ENCODE peak calls at places on chromosome 12, in six cellular contexts. X is A549, B is endothelial cell of umbilical vein, O is K562, Y is GM12878, A is HepG2. N is an unnamed sample.
A peak's percentile ranks its signal among the peaks of the same experiment; 100 is the strongest.

GRCh38 chr12:51320695-51321320 is 3.2 kb downstream of the BIN2 start:
- DNase-seq in X (no peak), B (no peak), O (peak; percentile 88), Y (no peak), A (no peak), N (peak; percentile 81)

GRCh38 chr12:34398366-34398705 is 376.0 kb downstream of the ALG10 start:
- DNase-seq in X (no peak), B (no peak), O (no peak), Y (no peak), A (no peak), N (no peak)

GRCh38 chr12:25034676-25035075 is 85.8 kb upstream of the BCAT1 start:
- DNase-seq in X (no peak), B (no peak), O (no peak), Y (no peak), A (no peak), N (no peak)

GRCh38 chr12:49905718-49906314 is 2.1 kb upstream of the FAIM2 start:
- DNase-seq in X (no peak), B (no peak), O (no peak), Y (no peak), A (no peak), N (no peak)

GRCh38 chr12:41992029-41992428 is 152.6 kb downstream of the GXYLT1 start:
- DNase-seq in X (peak; percentile 19), B (no peak), O (no peak), Y (no peak), A (no peak), N (no peak)

GRCh38 chr12:51851408-51852097 is 3.0 kb upstream of the FIGNL2 start:
- DNase-seq in X (no peak), B (no peak), O (no peak), Y (no peak), A (no peak), N (no peak)

GRCh38 chr12:6955462-6956331 is 4.5 kb downstream of the PTPN6 start:
- DNase-seq in X (no peak), B (no peak), O (no peak), Y (no peak), A (no peak), N (no peak)

GRCh38 chr12:39372929-39373328 is 70.0 kb downstream of the KIF21A start:
- DNase-seq in X (no peak), B (peak; percentile 19), O (no peak), Y (peak; percentile 61), A (no peak), N (peak; percentile 44)

GRCh38 chr12:78157199-78157598 is 326.5 kb downstream of the NAV3 start:
- DNase-seq in X (no peak), B (no peak), O (no peak), Y (no peak), A (no peak), N (no peak)

GRCh38 chr12:19183121-19183838 is 53.7 kb downstream of the PLEKHA5 start:
- DNase-seq in X (no peak), B (no peak), O (no peak), Y (no peak), A (no peak), N (peak; percentile 29)

GRCh38 chr12:114168061-114168460 is 201.9 kb upstream of the RBM19 start:
- DNase-seq in X (no peak), B (no peak), O (no peak), Y (no peak), A (no peak), N (no peak)

GRCh38 chr12:1347294-1347693 is 247.1 kb downstream of the FBXL14 start:
- DNase-seq in X (no peak), B (no peak), O (no peak), Y (no peak), A (no peak), N (no peak)

GRCh38 chr12:1350934-1351240 is 243.5 kb downstream of the FBXL14 start:
- DNase-seq in X (no peak), B (no peak), O (no peak), Y (no peak), A (no peak), N (no peak)

GRCh38 chr12:1348606-1349005 is 245.8 kb downstream of the FBXL14 start:
- DNase-seq in X (no peak), B (no peak), O (no peak), Y (no peak), A (no peak), N (no peak)

GRCh38 chr12:1351926-1352325 is 242.5 kb downstream of the FBXL14 start:
- DNase-seq in X (no peak), B (no peak), O (no peak), Y (no peak), A (no peak), N (no peak)

DNA sequence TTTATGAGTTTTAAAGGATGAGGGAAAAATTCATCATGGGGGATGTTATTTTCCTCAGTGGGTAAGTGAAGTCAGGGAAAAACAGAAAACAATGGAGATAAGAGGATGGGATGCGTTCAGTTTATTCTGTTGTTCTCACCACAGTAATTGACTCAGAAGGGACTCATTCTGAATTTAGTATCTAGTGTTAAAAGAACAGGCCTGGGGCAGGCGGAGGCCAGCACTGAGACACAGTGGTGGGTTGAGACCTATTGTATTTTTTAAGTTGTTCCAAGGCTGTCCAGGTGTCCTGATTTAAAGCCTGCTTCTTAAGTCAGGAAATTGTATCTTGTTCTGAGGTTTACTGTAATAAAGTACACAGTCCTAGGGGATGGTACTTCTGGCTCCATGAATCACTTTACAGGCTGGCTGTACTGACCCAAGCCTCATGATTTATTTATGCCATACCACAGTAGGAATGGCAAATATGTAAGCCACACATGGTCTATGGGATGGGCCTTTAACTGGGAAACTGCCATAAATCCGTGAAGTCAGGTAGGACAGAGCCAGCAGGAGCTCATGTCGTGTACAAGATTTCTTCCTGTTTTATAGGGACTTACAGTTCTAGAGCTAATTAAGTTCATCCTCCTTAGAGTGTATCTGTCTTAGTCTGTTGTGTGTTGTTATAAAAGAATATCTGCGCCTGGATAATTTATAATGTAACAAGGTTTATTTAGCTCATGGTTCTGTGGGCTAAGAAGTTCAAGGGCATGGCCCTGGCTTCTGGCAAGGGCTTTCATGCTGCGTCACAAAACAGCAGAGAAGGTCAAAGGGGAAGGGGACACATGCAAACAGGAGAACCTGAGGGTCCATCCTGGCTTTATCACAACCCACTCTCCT is 244.1 kb downstream of the FBXL14 start:
- DNase-seq in X (no peak), B (no peak), O (no peak), Y (no peak), A (no peak), N (no peak)
- TF ChIP-seq MYC in X (no peak), B (no peak), O (no peak), Y (no peak), A (no peak), N (no peak)

GRCh38 chr12:2680676-2681039 is 114.1 kb upstream of the FKBP4 start:
- DNase-seq in X (no peak), B (no peak), O (no peak), Y (no peak), A (no peak), N (no peak)

GRCh38 chr12:2682301-2683282 is 112.2 kb upstream of the FKBP4 start:
- DNase-seq in X (peak; percentile 19), B (peak; percentile 30), O (peak; percentile 17), Y (no peak), A (peak; percentile 59), N (peak; percentile 52)

GRCh38 chr12:2681426-2682205 is 113.2 kb upstream of the FKBP4 start:
- DNase-seq in X (no peak), B (no peak), O (no peak), Y (no peak), A (no peak), N (no peak)

GRCh38 chr12:2686280-2686646 is 108.5 kb upstream of the FKBP4 start:
- DNase-seq in X (no peak), B (no peak), O (no peak), Y (no peak), A (no peak), N (no peak)

DNA sequence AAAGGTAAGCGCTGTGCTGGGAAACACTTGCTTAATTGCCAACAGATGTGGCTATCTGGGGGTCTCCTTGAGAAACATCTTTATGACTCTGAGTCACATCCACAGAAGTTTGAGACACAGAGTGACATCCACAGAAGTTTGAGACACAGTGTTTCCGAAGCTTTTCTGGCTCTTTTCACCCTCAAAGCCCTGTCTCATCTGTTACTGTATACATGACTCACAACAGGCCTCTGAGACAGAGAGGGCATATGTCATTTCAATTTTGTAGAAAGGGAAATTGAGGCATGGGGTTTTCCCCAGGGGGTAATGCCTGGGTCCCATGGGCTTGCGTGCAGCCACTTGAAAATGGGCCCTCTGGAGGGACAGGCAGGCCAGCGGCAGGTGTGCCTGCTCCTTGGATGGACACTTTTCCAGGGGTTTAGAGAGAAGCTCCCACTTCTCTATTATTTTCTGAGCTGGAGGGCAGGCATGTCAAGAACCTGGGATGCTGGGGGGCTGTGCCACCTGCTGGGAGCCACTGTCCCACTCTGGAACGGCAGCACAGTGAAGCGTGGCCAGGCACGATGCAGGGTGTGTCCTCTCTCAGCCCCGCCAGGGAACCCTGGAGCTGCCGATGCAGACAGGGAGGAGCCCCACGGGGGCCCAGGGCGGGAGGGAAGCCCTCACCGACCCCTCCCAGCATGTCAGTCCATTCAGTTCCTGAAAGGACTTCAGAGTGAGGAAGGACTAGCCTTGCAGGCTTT is 111.3 kb upstream of the FKBP4 start:
- DNase-seq in X (no peak), B (no peak), O (no peak), Y (no peak), A (no peak), N (no peak)
- TF ChIP-seq CTCF in X (no peak), B (no peak), O (no peak), Y (no peak), A (no peak), N (no peak)

GRCh38 chr12:3083949-3084348 is 6.8 kb downstream of the TSPAN9 start:
- DNase-seq in X (no peak), B (peak; percentile 33), O (no peak), Y (no peak), A (no peak), N (no peak)

GRCh38 chr12:3083241-3083921 is 6.2 kb downstream of the TSPAN9 start:
- DNase-seq in X (no peak), B (no peak), O (no peak), Y (no peak), A (no peak), N (no peak)

GRCh38 chr12:3086729-3087323 is 9.6 kb downstream of the TSPAN9 start:
- DNase-seq in X (no peak), B (no peak), O (no peak), Y (no peak), A (no peak), N (no peak)

GRCh38 chr12:3085341-3086125 is 8.4 kb downstream of the TSPAN9 start:
- DNase-seq in X (no peak), B (no peak), O (no peak), Y (no peak), A (peak; percentile 79), N (no peak)

GRCh38 chr12:3084742-3085141 is 7.6 kb downstream of the TSPAN9 start:
- DNase-seq in X (no peak), B (no peak), O (no peak), Y (no peak), A (no peak), N (no peak)
- H3K4me3 ChIP-seq in X (no peak overlapping the region), B (no peak overlapping the region), O (no peak overlapping the region), Y (no peak overlapping the region), A (no peak overlapping the region), N (no peak overlapping the region)

GRCh38 chr12:121849660-121850059 is 9.0 kb downstream of the HPD start:
- DNase-seq in X (no peak), B (no peak), O (no peak), Y (no peak), A (no peak), N (peak; percentile 64)
- TF ChIP-seq MYC in X (no peak), B (no peak), O (no peak), Y (no peak), A (no peak), N (no peak)